ENCODE peak calls at places on chromosomes 7 and 10, in six cellular contexts. B, N, U, Z, J and M are unnamed samples.
A peak's percentile ranks its signal among the peaks of the same experiment; 100 is the strongest.

GRCh38 chr7:103551006-103551405 is 105.0 kb upstream of the SLC26A5 start:
- DNase-seq in U (no peak), N (no peak), B (no peak), J (no peak), Z (no peak), M (no peak)

GRCh38 chr10:89002234-89002978 is 11.8 kb downstream of the FAS start:
- DNase-seq in U (no peak), J (no peak), B (no peak), Z (no peak), N (no peak), M (no peak)

GRCh38 chr7:139958599-139959380 is 104.0 kb downstream of the PARP12 start:
- DNase-seq in J (no peak), U (no peak), Z (no peak), N (no peak), B (no peak), M (peak; percentile 94)

GRCh38 chr7:95863623-95864022 is 91.3 kb downstream of the DYNC1I1 start:
- DNase-seq in Z (no peak), U (no peak), B (no peak), J (no peak), N (no peak), M (no peak)

GRCh38 chr10:86798636-86799035 is 42.2 kb downstream of the BMPR1A start:
- DNase-seq in Z (no peak), U (no peak), N (no peak), B (no peak), J (no peak), M (no peak)

GRCh38 chr7:16091951-16092350 is 329.4 kb downstream of the CRPPA start:
- DNase-seq in Z (no peak), N (no peak), J (no peak), U (no peak), B (no peak), M (no peak)

GRCh38 chr10:38740102-38740501 is 646.0 kb downstream of the ZNF37A start:
- DNase-seq in B (no peak), J (no peak), Z (no peak), N (no peak), U (no peak), M (no peak)

GRCh38 chr7:112782498-112782897 is 7.7 kb downstream of the TMEM168 start:
- DNase-seq in U (no peak), Z (no peak), N (no peak), B (no peak), J (no peak), M (no peak)

GRCh38 chr7:17632401-17632800 is 307.9 kb downstream of the SNX13 start:
- DNase-seq in B (no peak), J (no peak), N (no peak), Z (no peak), U (no peak), M (no peak)

GRCh38 chr7:6166443-6166871 is 106.0 kb downstream of the CYTH3 start:
- DNase-seq in B (no peak), N (no peak), Z (no peak), J (no peak), U (no peak), M (no peak)

GRCh38 chr7:65444211-65444842 is 70.7 kb downstream of the ZNF92 start:
- DNase-seq in Z (no peak), U (no peak), N (no peak), B (no peak), J (no peak), M (no peak)

GRCh38 chr7:41971640-41972187 is 265.3 kb downstream of the GLI3 start:
- DNase-seq in N (no peak), B (no peak), Z (no peak), U (no peak), J (no peak), M (no peak)

GRCh38 chr10:122112021-122112616 is 123.2 kb downstream of the TACC2 start:
- DNase-seq in N (no peak), B (no peak), U (no peak), Z (no peak), J (no peak), M (no peak)

GRCh38 chr10:48428896-48429295 is 122.4 kb downstream of the MAPK8 start:
- DNase-seq in B (no peak), J (no peak), N (no peak), Z (no peak), U (no peak), M (no peak)

GRCh38 chr10:28300027-28300426 is 2.8 kb downstream of the MPP7 start:
- DNase-seq in U (no peak), J (no peak), N (no peak), B (no peak), Z (no peak), M (no peak)

GRCh38 chr7:157699357-157700013 is 362.7 kb downstream of the DNAJB6 start:
- DNase-seq in N (peak; percentile 1), U (peak; percentile 29), Z (no peak), B (no peak), J (no peak), M (no peak)

GRCh38 chr7:18829101-18829486 is 288.3 kb downstream of the TWIST1 start:
- DNase-seq in U (no peak), Z (no peak), B (no peak), N (no peak), J (no peak), M (no peak)

GRCh38 chr10:93462881-93463280 is 19.3 kb downstream of the MYOF start:
- DNase-seq in N (no peak), B (no peak), U (peak; percentile 68), J (no peak), Z (no peak), M (no peak)

GRCh38 chr10:85741626-85742300 is 624.8 kb downstream of the GRID1 start:
- DNase-seq in N (no peak), J (no peak), U (no peak), Z (no peak), B (no peak), M (no peak)

GRCh38 chr7:95527776-95528250 is 42.1 kb downstream of the ASB4 start:
- DNase-seq in N (peak; percentile 23), U (peak; percentile 66), J (no peak), B (no peak), Z (no peak), M (no peak)

GRCh38 chr7:117274951-117275350 is 47.9 kb downstream of the WNT2 start:
- DNase-seq in Z (no peak), N (no peak), B (no peak), U (no peak), J (no peak), M (no peak)

GRCh38 chr7:116030626-116031276 is at the start of gene TFEC:
- DNase-seq in U (no peak), B (no peak), J (no peak), Z (no peak), N (no peak), M (no peak)